ENCODE peak calls at places on chromosome X, in seven cellular contexts. B is cardiac muscle cell, N is H9, J is tibial artery, O is heart left ventricle, Q is small intestine, V is right lobe of liver. X is an unnamed sample. For H3K4me1, the result is how much of the 10 kb centered on the place peaks cover.

GRCh38 chrX:113522814-113523213 is 682.2 kb upstream of the AMOT start:
- DNase-seq in B (peak), N (no peak), J (no peak), O (no peak), Q (no peak), V (no peak), X (no peak)

GRCh38 chrX:150502091-150502490 is 66.3 kb upstream of the MTM1 start:
- DNase-seq in B (no peak), N (no peak), J (no peak), O (no peak), Q (no peak), V (no peak), X (no peak)

GRCh38 chrX:27163236-27163635 is 299.9 kb downstream of the PPP4R3C start:
- DNase-seq in B (no peak), N (no peak), J (no peak), O (no peak), Q (no peak), V (no peak), X (no peak)

GRCh38 chrX:21374994-21375794 is 976 bp downstream of the CNKSR2 start:
- DNase-seq in B (no peak), N (peak), J (peak), O (peak), Q (no peak), V (no peak), X (peak)

GRCh38 chrX:43870758-43871419 is 11.4 kb downstream of the MAOB start:
- DNase-seq in B (no peak), N (no peak), J (no peak), O (peak), Q (peak), V (peak), X (no peak)

GRCh38 chrX:108199691-108200090 is 108.1 kb downstream of the ATG4A start:
- DNase-seq in B (peak), N (no peak), J (no peak), O (no peak), Q (peak), V (no peak), X (peak)

GRCh38 chrX:109629310-109629709 is 4.3 kb upstream of the KCNE5 start:
- DNase-seq in B (peak), N (no peak), J (no peak), O (no peak), Q (no peak), V (no peak), X (no peak)

GRCh38 chrX:17732138-17732783 is 5.0 kb upstream of the SCML1 start:
- DNase-seq in B (peak), N (no peak), J (no peak), O (no peak), Q (no peak), V (no peak), X (no peak)

GRCh38 chrX:14694631-14695030 is 165.3 kb downstream of the GLRA2 start:
- DNase-seq in B (no peak), N (no peak), J (no peak), O (no peak), Q (no peak), V (no peak), X (no peak)

GRCh38 chrX:33817266-33817665 is 314.8 kb downstream of the FAM47A start:
- DNase-seq in B (no peak), N (no peak), J (no peak), O (no peak), Q (no peak), V (no peak), X (no peak)

GRCh38 chrX:6279277-6279909 is 50.7 kb upstream of the NLGN4X start:
- DNase-seq in B (no peak), N (no peak), J (no peak), O (no peak), Q (no peak), V (no peak), X (no peak)

GRCh38 chrX:113594504-113594903 is 753.9 kb upstream of the AMOT start:
- DNase-seq in B (no peak), N (no peak), J (no peak), O (no peak), Q (no peak), V (no peak), X (no peak)

GRCh38 chrX:39752820-39753219 is 344.9 kb downstream of the BCOR start:
- DNase-seq in B (peak), N (no peak), J (no peak), O (no peak), Q (peak), V (peak), X (peak)

GRCh38 chrX:129622757-129623301 is 31.9 kb downstream of the APLN start:
- DNase-seq in B (peak), N (peak), J (no peak), O (no peak), Q (no peak), V (no peak), X (no peak)

GRCh38 chrX:48474127-48474526 is 1.9 kb upstream of the FTSJ1 start:
- DNase-seq in B (no peak), N (no peak), J (no peak), O (no peak), Q (no peak), V (no peak), X (no peak)

GRCh38 chrX:49155243-49155899 is 7.2 kb upstream of the MAGIX start:
- DNase-seq in B (peak), N (peak), J (no peak), O (peak), Q (peak), V (no peak), X (peak)

GRCh38 chrX:4263005-4263404 is 549.6 kb upstream of the PRKX start:
- DNase-seq in B (no peak), N (no peak), J (no peak), O (no peak), Q (no peak), V (no peak), X (no peak)

GRCh38 chrX:136623400-136623799 is 24.6 kb upstream of the CD40LG start:
- DNase-seq in B (no peak), N (no peak), J (no peak), O (no peak), Q (peak), V (no peak), X (no peak)

GRCh38 chrX:136627381-136627780 is 20.6 kb upstream of the CD40LG start:
- DNase-seq in B (no peak), N (no peak), J (no peak), O (no peak), Q (no peak), V (no peak), X (no peak)

GRCh38 chrX:136629084-136629750 is 18.7 kb upstream of the CD40LG start:
- DNase-seq in B (no peak), N (no peak), J (no peak), O (no peak), Q (no peak), V (no peak), X (no peak)

GRCh38 chrX:136625246-136625645 is 22.7 kb upstream of the CD40LG start:
- DNase-seq in B (no peak), N (no peak), J (no peak), O (no peak), Q (no peak), V (no peak), X (no peak)

GRCh38 chrX:136626237-136626636 is 21.7 kb upstream of the CD40LG start:
- DNase-seq in B (no peak), N (no peak), J (no peak), O (no peak), Q (no peak), V (no peak), X (no peak)
- H3K4me1 ChIP-seq in B (under half), N (under half), J (under half), O (under half), Q (under half), V (under half), X (under half)

GRCh38 chrX:2705461-2705860 is 14.4 kb downstream of the CD99 start:
- DNase-seq in B (no peak), N (no peak), J (no peak), O (no peak), Q (no peak), V (no peak), X (no peak)

GRCh38 chrX:2707334-2707760 is 16.3 kb downstream of the CD99 start:
- DNase-seq in B (peak), N (peak), J (peak), O (peak), Q (peak), V (peak), X (peak)

GRCh38 chrX:2703991-2704369 is 12.9 kb downstream of the CD99 start:
- DNase-seq in B (peak), N (no peak), J (no peak), O (peak), Q (peak), V (no peak), X (peak)

GRCh38 chrX:2708016-2708415 is 16.9 kb downstream of the CD99 start:
- DNase-seq in B (no peak), N (no peak), J (no peak), O (no peak), Q (no peak), V (no peak), X (no peak)

GRCh38 chrX:2705036-2705435 is 13.9 kb downstream of the CD99 start:
- DNase-seq in B (peak), N (no peak), J (no peak), O (peak), Q (no peak), V (no peak), X (peak)
- H3K4me1 ChIP-seq in B (half or more), N (under half), J (under half), O (half or more), Q (under half), V (under half), X (half or more)

DNA sequence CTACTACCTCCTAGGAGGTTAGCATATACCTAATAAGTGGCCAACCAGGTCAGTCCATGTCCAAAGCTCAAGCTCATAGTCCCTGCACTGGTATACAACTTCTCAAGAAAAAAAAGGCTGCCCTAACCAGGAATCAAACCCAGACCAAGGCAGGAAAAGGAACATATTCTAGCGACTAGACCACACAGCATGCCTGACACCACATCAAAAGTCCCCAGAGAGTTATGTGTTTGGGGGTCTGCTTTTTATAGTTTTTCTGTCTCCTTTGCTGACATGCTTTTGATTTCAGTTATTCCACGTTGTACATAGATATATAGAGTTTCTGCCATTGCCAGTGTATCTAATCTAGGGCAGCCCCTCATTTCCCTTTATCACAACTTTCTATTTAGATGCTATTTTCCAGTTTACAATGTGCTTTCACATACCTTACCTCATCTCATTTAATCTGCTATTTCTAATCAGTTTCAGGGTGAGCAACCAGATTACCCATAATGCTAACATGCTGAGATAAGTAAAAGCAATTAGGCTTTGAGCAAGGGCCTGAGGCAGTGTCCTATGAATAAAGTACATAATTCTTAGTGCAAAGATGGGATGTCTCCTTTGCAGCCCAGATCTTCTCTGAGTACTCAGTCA is 17.8 kb downstream of the ARHGEF6 start:
- DNase-seq in B (no peak), N (no peak), J (no peak), O (no peak), Q (no peak), V (no peak), X (no peak)
- H3K4me1 ChIP-seq in B (under half), N (under half), J (under half), O (under half), Q (under half), V (under half), X (under half)

GRCh38 chrX:133706890-133707289 is 278.5 kb downstream of the GPC3 start:
- DNase-seq in B (no peak), N (no peak), J (no peak), O (no peak), Q (no peak), V (no peak), X (no peak)

DNA sequence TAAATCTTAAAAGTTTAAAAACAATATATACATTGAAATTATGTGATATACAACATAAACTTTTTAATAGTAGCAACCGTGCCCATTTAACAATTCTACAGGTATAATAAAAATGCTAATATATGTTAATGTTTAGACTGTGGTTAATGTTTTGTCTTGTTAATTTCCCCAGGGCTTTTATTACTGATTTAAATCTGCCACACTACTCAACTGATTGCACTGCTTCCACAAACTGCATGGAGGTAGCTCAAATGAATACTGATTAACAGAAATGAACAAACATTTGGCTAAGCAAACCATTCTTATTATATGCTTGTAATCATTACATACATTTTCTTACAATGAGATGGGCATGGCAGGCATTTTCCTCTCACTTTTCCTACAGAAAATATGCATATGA is 275.9 kb downstream of the GPC3 start:
- DNase-seq in B (no peak), N (no peak), J (no peak), O (no peak), Q (peak), V (no peak), X (no peak)
- H3K4me1 ChIP-seq in B (under half), N (under half), J (under half), O (under half), Q (under half), V (under half), X (under half)

GRCh38 chrX:142982679-142983078 is 43.0 kb upstream of the SPANXN4 start:
- DNase-seq in B (no peak), N (no peak), J (no peak), O (no peak), Q (no peak), V (no peak), X (no peak)
- H3K4me1 ChIP-seq in B (under half), N (under half), J (under half), O (under half), Q (under half), V (under half), X (under half)